ENCODE peak calls at places on chromosomes 3 and 15, in four cellular contexts. D is right cardiac atrium, O is HTR-8/SVneo, L is amygdala. Q is an unnamed sample.

GRCh38 chr15:101641894-101642293 is 10.3 kb downstream of the TM2D3 start:
- DNase-seq in D (no peak), O (no peak), L (no peak), Q (no peak)

GRCh38 chr15:95457520-95457919 is 873.0 kb upstream of the NR2F2 start:
- DNase-seq in D (peak), O (no peak), L (no peak), Q (no peak)

GRCh38 chr15:41948499-41948898 is 23.9 kb downstream of the EHD4 start:
- DNase-seq in D (peak), O (no peak), L (no peak), Q (peak)

GRCh38 chr15:63861946-63862517 is 28.3 kb upstream of the HERC1 start:
- DNase-seq in D (no peak), O (no peak), L (no peak), Q (no peak)

GRCh38 chr3:195172285-195172684 is 98.7 kb downstream of the XXYLT1 start:
- DNase-seq in D (no peak), O (no peak), L (no peak), Q (no peak)

GRCh38 chr15:33722005-33722672 is 246.2 kb upstream of the CHRM5 start:
- DNase-seq in D (no peak), O (no peak), L (no peak), Q (no peak)

GRCh38 chr3:57091874-57092273 is 31.4 kb downstream of the SPATA12 start:
- DNase-seq in D (no peak), O (no peak), L (no peak), Q (no peak)

GRCh38 chr3:161252143-161252542 is 31.0 kb downstream of the NMD3 start:
- DNase-seq in D (no peak), O (no peak), L (no peak), Q (no peak)

GRCh38 chr3:127744216-127744815 is 71.6 kb downstream of the ABTB1 start:
- DNase-seq in D (no peak), O (no peak), L (no peak), Q (no peak)

GRCh38 chr15:33008284-33009011 is 186.1 kb downstream of the FMN1 start:
- DNase-seq in D (no peak), O (no peak), L (no peak), Q (no peak)